ENCODE peak calls at places on chromosomes 1 and 21, in four cellular contexts. P is mesenchymal stem cell, Y is H1, O is neuronal stem cell. M is an unnamed sample. For H3K4me1 and H3K9me3, the result is how much of the 10 kb centered on the place peaks cover.

GRCh38 chr1:234969630-234970370 is 158.8 kb downstream of the TOMM20 start:
- DNase-seq in P (peak), Y (peak), O (no peak), M (peak)

GRCh38 chr1:204108312-204109141 is 35.6 kb downstream of the SOX13 start:
- DNase-seq in P (no peak), Y (peak), O (peak), M (peak)

GRCh38 chr1:20078166-20078565 is 8.2 kb downstream of the PLA2G5 start:
- DNase-seq in P (no peak), Y (no peak), O (no peak), M (no peak)

GRCh38 chr1:165161130-165161529 is 195.4 kb downstream of the LMX1A start:
- DNase-seq in P (no peak), Y (no peak), O (no peak), M (no peak)

GRCh38 chr1:182595641-182596240 is 6.7 kb upstream of the RNASEL start:
- DNase-seq in P (peak), Y (peak), O (no peak), M (peak)

GRCh38 chr1:202462342-202463076 is 114.0 kb downstream of the PPP1R12B start:
- DNase-seq in P (no peak), Y (no peak), O (no peak), M (no peak)

GRCh38 chr1:206829282-206829681 is 36.1 kb upstream of the IL20 start:
- DNase-seq in P (no peak), Y (no peak), O (no peak), M (no peak)

GRCh38 chr1:38083541-38083940 is 36.9 kb upstream of the POU3F1 start:
- DNase-seq in P (no peak), Y (no peak), O (no peak), M (no peak)

GRCh38 chr1:38097256-38097655 is 50.7 kb upstream of the POU3F1 start:
- DNase-seq in P (no peak), Y (no peak), O (no peak), M (no peak)

GRCh38 chr1:2352341-2353214 is 38.8 kb downstream of the MORN1 start:
- DNase-seq in P (no peak), Y (no peak), O (no peak), M (no peak)

GRCh38 chr1:21532496-21532895 is 23.3 kb downstream of the ALPL start:
- DNase-seq in P (no peak), Y (no peak), O (no peak), M (no peak)
- H2BK12ac ChIP-seq in P (no peak), Y (no peak), O (no peak), M (no peak)

GRCh38 chr1:215631489-215631888 is 64.4 kb downstream of the KCTD3 start:
- DNase-seq in P (peak), Y (no peak), O (no peak), M (no peak)

GRCh38 chr1:215623162-215623561 is 56.1 kb downstream of the KCTD3 start:
- DNase-seq in P (no peak), Y (no peak), O (no peak), M (no peak)

GRCh38 chr1:215631040-215631439 is 63.9 kb downstream of the KCTD3 start:
- DNase-seq in P (no peak), Y (no peak), O (no peak), M (no peak)

DNA sequence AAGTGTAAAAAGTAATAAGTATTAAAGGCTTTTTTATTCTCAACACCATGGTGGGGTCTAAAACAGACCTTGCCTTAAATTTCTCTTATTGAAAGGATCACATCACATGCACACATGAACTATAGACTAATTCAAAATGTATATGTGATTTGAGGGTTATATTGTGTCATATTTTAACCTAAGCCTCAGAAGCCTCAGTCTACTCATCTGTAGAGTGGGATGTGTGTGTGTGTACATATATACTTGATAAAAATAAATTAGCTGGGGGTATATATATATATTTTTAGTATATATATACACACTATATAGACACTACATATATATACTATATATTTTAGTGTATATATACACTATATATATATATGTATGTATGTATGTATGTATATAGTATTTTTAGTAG is 58.8 kb downstream of the KCTD3 start:
- DNase-seq in P (no peak), Y (no peak), O (no peak), M (no peak)
- H3K4me1 ChIP-seq in P (under half), Y (under half), O (under half), M (under half)

GRCh38 chr21:30638686-30639085 is 3.7 kb downstream of the KRTAP20-2 start:
- DNase-seq in P (no peak), Y (no peak), O (no peak), M (no peak)

GRCh38 chr21:30629173-30629572 is 5.8 kb upstream of the KRTAP20-2 start:
- DNase-seq in P (no peak), Y (no peak), O (no peak), M (no peak)

DNA sequence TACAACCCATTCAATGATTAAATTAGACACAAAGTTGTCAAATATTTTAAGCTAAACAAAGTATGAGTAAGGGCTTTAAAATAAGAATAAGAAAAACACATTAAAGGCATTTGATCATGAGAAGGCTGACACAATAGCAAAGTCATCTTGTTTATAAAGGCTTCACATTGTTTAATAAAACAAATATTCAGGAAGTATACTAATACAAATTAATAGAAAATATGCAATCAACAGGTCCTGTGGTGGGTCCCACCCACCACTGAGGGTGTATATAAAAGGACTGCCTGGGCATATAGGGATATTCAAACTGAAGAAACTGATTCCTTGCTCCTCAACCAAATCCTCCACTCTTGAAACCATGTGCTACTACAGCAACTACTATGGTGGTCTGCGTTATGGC is at the start of gene KRTAP20-2:
- DNase-seq in P (no peak), Y (no peak), O (no peak), M (no peak)
- H3K9me3 ChIP-seq in P (under half), Y (under half), O (under half), M (under half)

DNA sequence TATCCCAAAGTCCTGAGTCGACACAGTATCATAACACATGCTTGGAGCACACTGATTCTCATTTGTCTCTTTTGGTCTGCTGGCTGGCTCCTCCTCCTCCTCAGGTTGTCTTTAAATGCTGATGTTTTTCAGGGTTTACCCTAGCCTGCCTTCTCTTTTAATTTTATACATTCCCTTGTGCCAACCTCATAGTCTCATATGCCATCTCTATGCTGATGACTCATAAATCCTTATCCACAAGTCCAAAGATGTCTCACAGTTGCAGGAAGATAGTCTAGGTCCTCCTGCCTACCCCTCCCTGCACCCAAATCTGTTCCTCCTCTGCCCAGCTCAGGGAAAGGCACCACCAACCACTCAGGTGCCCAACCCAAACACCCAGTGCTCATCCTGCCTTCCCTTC is 108.3 kb downstream of the SIPA1L2 start:
- DNase-seq in P (no peak), Y (no peak), O (no peak), M (no peak)
- H2BK12ac ChIP-seq in P (no peak), Y (no peak), O (no peak), M (no peak)

GRCh38 chr1:8870605-8871538 is 7.6 kb downstream of the ENO1 start:
- DNase-seq in P (no peak), Y (no peak), O (no peak), M (no peak)
- H3K4me1 ChIP-seq in P (under half), Y (under half), O (under half), M (under half)

GRCh38 chr1:940121-941026 is 16.7 kb downstream of the SAMD11 start:
- DNase-seq in P (peak), Y (no peak), O (no peak), M (no peak)
- H3K9me3 ChIP-seq in P (under half), Y (under half), O (under half), M (under half)

DNA sequence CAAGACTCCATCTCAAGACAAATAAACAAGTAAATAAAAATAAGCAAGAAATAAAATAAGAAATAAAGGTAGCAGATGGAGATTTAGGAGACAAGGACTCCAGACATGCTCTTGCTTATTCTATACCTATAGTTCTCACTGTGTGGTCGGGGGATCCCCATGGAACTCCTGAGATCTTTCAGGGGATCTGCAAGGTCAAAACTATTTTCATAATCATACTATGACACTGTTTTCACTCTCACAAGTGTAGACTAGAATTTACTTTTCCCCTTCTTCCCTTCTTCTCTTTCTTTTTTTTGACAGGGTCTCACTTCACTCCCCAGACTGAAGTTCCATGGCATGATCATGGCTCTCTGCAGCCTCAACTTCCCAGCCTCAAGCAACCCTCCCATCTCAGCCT is 29.8 kb upstream of the NLRP3 start:
- DNase-seq in P (no peak), Y (no peak), O (no peak), M (no peak)
- H2BK12ac ChIP-seq in P (no peak), Y (peak), O (no peak), M (no peak)

M was measured in H9.